ENCODE peak calls at places on chromosomes 5 and 9, in six cellular contexts. W is thyroid gland, Q is A549, D is body of pancreas, Z is upper lobe of left lung, O is right lobe of liver. J is an unnamed sample.

GRCh38 chr9:114263853-114264510 is 58.9 kb upstream of the ORM1 start:
- DNase-seq in W (no peak), O (no peak), D (no peak), Q (no peak), Z (no peak), J (no peak)

GRCh38 chr5:132251220-132251725 is 6.2 kb upstream of the PDLIM4 start:
- DNase-seq in O (peak; percentile 29), W (no peak), Q (no peak), D (peak; percentile 8), Z (peak; percentile 17), J (no peak)

GRCh38 chr5:123651234-123651633 is 139.3 kb downstream of the CSNK1G3 start:
- DNase-seq in D (no peak), Q (no peak), O (no peak), W (no peak), Z (no peak), J (no peak)

GRCh38 chr5:30279237-30279636 is 914.2 kb upstream of the CDH6 start:
- DNase-seq in Z (no peak), W (no peak), D (no peak), Q (no peak), O (no peak), J (no peak)

GRCh38 chr9:14326264-14326826 is 12.4 kb upstream of the NFIB start:
- DNase-seq in W (no peak), Q (peak; percentile 47), Z (no peak), O (no peak), D (no peak), J (no peak)

GRCh38 chr5:138951986-138952735 is 77.0 kb upstream of the LRRTM2 start:
- DNase-seq in W (no peak), Z (peak; percentile 15), D (no peak), Q (no peak), O (no peak), J (no peak)

GRCh38 chr5:179228341-179229121 is 116.7 kb downstream of the ADAMTS2 start:
- DNase-seq in W (no peak), Z (peak; percentile 18), O (peak; percentile 35), D (peak; percentile 14), Q (no peak), J (peak; percentile 62)

GRCh38 chr5:130966990-130967389 is 198.1 kb downstream of the HINT1 start:
- DNase-seq in D (no peak), O (no peak), W (no peak), Z (no peak), Q (no peak), J (no peak)

GRCh38 chr5:92641031-92641962 is 939.7 kb downstream of the NR2F1-AS1 start:
- DNase-seq in D (peak; percentile 33), Q (peak; percentile 84), W (peak; percentile 48), Z (no peak), O (peak; percentile 65), J (no peak)

GRCh38 chr5:129973716-129974426 is 69.6 kb downstream of the CHSY3 start:
- DNase-seq in W (no peak), O (no peak), Q (no peak), Z (no peak), D (no peak), J (no peak)

GRCh38 chr5:176816043-176816745 is 5.8 kb downstream of the UNC5A start:
- DNase-seq in O (no peak), W (no peak), D (no peak), Q (no peak), Z (no peak), J (no peak)

GRCh38 chr5:141330299-141331080 is at the start of gene PCDHGA1:
- DNase-seq in Q (peak; percentile 74), W (no peak), Z (no peak), D (no peak), O (no peak), J (no peak)
- H3K4me3 ChIP-seq in Q (peak within 1 kb of the TSS; percentile 43), W (no peak within 1 kb of the TSS), Z (no peak within 1 kb of the TSS), D (no peak within 1 kb of the TSS), O (no peak within 1 kb of the TSS), J (no peak within 1 kb of the TSS)

GRCh38 chr5:142769251-142769792 is 855 bp upstream of the ARHGAP26 start:
- DNase-seq in D (peak; percentile 19), Z (no peak), Q (no peak), O (no peak), W (no peak), J (no peak)
- TF ChIP-seq CTCF in D (no peak), Z (no peak), Q (no peak), O (no peak), W (no peak), J (no peak)

DNA sequence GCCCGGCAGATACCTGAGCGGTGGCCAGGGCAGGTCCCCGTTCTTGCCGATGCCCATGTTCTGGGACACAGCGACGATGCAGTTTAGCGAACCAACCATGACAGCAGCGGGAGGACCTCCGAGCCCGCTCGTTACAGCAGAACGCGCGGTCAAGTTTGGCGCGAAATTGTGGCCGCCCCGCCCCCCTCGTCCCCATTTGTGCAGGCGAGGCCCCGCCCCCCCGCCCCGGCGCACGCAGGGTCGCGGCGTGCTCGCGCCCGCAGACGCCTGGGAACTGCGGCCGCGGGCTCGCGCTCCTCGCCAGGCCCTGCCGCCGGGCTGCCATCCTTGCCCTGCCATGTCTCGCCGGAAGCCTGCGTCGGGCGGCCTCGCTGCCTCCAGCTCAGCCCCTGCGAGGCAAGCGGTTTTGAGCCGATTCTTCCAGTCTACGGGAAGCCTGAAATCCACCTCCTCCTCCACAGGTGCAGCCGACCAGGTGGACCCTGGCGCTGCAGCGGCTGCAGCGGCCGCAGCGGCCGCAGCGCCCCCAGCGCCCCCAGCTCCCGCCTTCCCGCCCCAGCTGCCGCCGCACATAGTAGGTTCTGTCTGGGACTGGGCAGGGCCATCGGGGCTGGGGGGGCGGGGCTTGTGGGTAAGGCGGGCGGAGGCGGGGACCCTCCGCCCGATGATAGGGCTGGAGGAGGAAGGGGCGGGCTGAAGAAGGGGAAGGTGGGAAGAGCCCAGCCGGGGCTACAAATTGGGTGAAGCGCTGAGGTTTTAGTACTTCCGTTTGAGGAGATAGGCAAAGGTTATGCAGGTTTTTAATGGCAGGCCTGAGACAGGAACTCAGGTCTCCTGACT is at the start of the genes DHFR and MSH3:
- DNase-seq in Q (peak; percentile 94), W (peak; percentile 87), Z (peak; percentile 88), O (peak; percentile 91), D (peak; percentile 82), J (peak; percentile 96)
- TF ChIP-seq POLR2A in Q (peak; percentile 79), W (peak; percentile 76), Z (peak; percentile 48), O (peak; percentile 77), D (peak; percentile 68), J (no peak)

GRCh38 chr9:110027624-110028023 is 180.3 kb downstream of the C9orf152 start:
- DNase-seq in D (no peak), W (no peak), Q (no peak), O (peak; percentile 68), Z (no peak), J (no peak)

GRCh38 chr9:110030632-110031031 is 177.3 kb downstream of the C9orf152 start:
- DNase-seq in Z (no peak), Q (peak; percentile 13), W (no peak), O (no peak), D (no peak), J (no peak)

GRCh38 chr9:110029815-110030480 is 178.0 kb downstream of the C9orf152 start:
- DNase-seq in Z (no peak), Q (no peak), W (no peak), O (no peak), D (no peak), J (no peak)

GRCh38 chr9:110028281-110029075 is 179.5 kb downstream of the C9orf152 start:
- DNase-seq in Z (no peak), O (no peak), D (no peak), Q (no peak), W (no peak), J (no peak)

DNA sequence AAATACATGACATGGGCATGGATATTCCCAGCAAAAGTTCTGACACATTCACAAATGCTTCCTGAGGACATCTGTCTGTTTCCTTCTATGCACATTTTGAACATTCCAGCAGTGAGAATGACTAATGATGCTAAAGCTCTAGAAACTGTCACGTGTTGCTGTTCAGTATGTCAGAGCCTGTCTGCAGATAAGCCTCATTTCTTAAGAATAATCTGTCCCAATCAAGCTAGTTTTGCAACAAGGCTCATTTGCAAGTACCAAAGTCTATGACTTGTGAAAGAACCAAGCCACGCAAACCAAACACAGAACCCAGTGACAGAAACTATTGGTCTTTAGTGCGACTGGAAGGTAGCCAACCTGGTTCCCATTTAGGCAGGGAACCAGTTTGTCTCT is 178.5 kb downstream of the C9orf152 start:
- DNase-seq in Q (peak; percentile 43), O (peak; percentile 84), W (peak; percentile 30), Z (peak; percentile 23), D (peak; percentile 40), J (peak; percentile 53)
- H3K4me3 ChIP-seq in Q (no peak overlapping the region), O (no peak overlapping the region), W (no peak overlapping the region), Z (no peak overlapping the region), D (no peak overlapping the region), J (no peak overlapping the region)

GRCh38 chr9:76761448-76761847 is 2.8 kb upstream of the PCA3 start:
- DNase-seq in W (no peak), Q (no peak), D (no peak), Z (no peak), O (no peak), J (no peak)
- TF ChIP-seq CTCF in W (peak; percentile 48), Q (peak; percentile 50), D (no peak), Z (no peak), O (peak; percentile 38), J (no peak)

GRCh38 chr9:37561682-37562081 is 14.5 kb downstream of the FBXO10 start:
- DNase-seq in Q (no peak), Z (no peak), W (no peak), D (no peak), O (no peak), J (no peak)

GRCh38 chr9:37566716-37567115 is 9.5 kb downstream of the FBXO10 start:
- DNase-seq in Q (no peak), Z (no peak), W (no peak), O (no peak), D (no peak), J (no peak)

GRCh38 chr9:37564114-37564513 is 12.1 kb downstream of the FBXO10 start:
- DNase-seq in O (no peak), Q (no peak), D (no peak), W (no peak), Z (no peak), J (no peak)

GRCh38 chr9:37564931-37565330 is 11.2 kb downstream of the FBXO10 start:
- DNase-seq in Q (no peak), D (no peak), Z (no peak), W (no peak), O (no peak), J (no peak)

DNA sequence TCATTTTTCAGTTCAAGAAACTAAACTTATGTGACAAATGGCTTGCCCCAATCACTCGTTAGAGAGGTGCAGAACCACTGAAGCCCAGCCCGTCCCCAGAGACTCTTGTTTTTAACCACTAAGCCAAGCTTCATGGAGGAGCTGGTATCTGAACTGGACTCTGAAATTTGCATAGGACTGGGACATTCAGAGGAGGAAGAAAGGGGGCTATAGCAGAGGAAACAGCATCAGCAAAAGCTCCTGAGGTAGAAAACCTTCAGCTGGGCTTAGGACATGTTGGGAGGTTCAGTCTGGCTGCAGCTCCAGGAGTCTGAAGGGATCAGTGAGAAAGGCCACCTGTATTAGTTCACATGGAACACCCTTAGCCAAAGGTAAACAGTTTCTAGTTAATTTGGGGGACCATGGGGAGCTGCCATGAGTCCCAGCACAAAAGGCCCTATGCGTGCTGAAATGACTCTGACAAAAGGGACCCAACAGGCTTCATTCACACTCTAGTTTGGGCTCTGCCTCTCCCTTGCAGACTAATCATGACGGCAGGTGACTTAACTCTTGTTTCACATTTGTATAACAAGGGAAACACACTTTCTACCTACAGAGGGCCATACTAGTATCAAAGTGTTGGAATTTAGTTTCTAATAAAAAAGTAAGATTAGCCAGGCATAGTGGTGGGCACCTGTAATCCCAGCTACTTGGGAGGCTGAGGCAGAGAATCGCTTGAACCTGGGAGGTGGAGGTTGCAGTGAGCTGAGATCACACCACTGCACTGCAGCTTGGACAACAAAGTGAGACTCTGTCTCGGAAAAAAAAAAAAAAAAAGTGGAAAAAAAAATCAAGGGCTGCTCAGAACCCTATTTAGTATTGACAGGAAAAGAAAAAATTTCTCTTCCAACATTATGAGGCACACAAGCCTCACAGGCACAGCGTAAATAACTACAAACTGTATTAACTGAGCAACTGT is 10.2 kb downstream of the FBXO10 start:
- DNase-seq in Q (no peak), O (no peak), W (no peak), Z (no peak), D (peak; percentile 32), J (no peak)
- TF ChIP-seq POLR2A in Q (no peak), O (no peak), W (no peak), Z (no peak), D (no peak), J (no peak)